ENCODE peak calls at places on chromosomes 1 and 21, in seven cellular contexts. N is hippocampal formation; L is NCI-H1694; F is fibroblast of mammary gland; W is HTR-8/SVneo; M is activated T-helper 1 cell treated with anti-CD3 and anti-CD28 coated beads, Interleukin-2, amount 50 U/mL, for 16 hours; A is HT-29. Q is an unnamed sample.
A peak's percentile ranks its signal among the peaks of the same experiment; 100 is the strongest.

GRCh38 chr1:185207980-185208602 is 51.1 kb downstream of the SWT1 start:
- DNase-seq in F (peak; percentile 18), W (no peak), M (no peak), L (no peak), N (no peak), A (no peak), Q (no peak)

GRCh38 chr1:111814642-111815041 is 58.9 kb downstream of the DDX20 start:
- DNase-seq in A (no peak), M (no peak), L (no peak), N (no peak), F (no peak), W (no peak), Q (no peak)

GRCh38 chr1:192951961-192952460 is 107.1 kb downstream of the UCHL5 start:
- DNase-seq in W (peak; percentile 44), L (no peak), N (no peak), F (peak; percentile 93), A (no peak), M (no peak), Q (no peak)

GRCh38 chr1:16716691-16717173 is 23.6 kb upstream of the RNU1-4 start:
- DNase-seq in M (no peak), A (peak; percentile 53), W (no peak), N (no peak), F (no peak), L (no peak), Q (peak; percentile 32)

GRCh38 chr1:26016944-26017545 is 4.5 kb upstream of the EXTL1 start:
- DNase-seq in M (no peak), L (no peak), A (no peak), N (no peak), F (no peak), W (no peak), Q (no peak)

GRCh38 chr1:46535063-46535462 is 16.4 kb downstream of the KNCN start:
- DNase-seq in N (no peak), A (peak; percentile 81), L (no peak), M (no peak), W (no peak), F (peak; percentile 17), Q (peak; percentile 31)

GRCh38 chr1:232239557-232240468 is 390.1 kb downstream of the SIPA1L2 start:
- DNase-seq in L (no peak), F (no peak), M (no peak), A (no peak), W (no peak), N (no peak), Q (no peak)

GRCh38 chr1:151210830-151211229 is 12.5 kb downstream of the PIP5K1A start:
- DNase-seq in M (no peak), W (no peak), A (no peak), F (peak; percentile 42), N (no peak), L (no peak), Q (peak; percentile 71)

GRCh38 chr21:45497846-45498645 is 44.2 kb downstream of the SLC19A1 start:
- DNase-seq in N (no peak), A (no peak), L (no peak), F (no peak), M (no peak), W (no peak), Q (no peak)

GRCh38 chr1:36910281-36910725 is 124.0 kb downstream of the GRIK3 start:
- DNase-seq in N (no peak), M (no peak), F (no peak), W (no peak), A (no peak), L (no peak), Q (no peak)

GRCh38 chr1:200429221-200429751 is 19.4 kb upstream of the ZNF281 start:
- DNase-seq in M (no peak), L (no peak), W (no peak), A (no peak), N (no peak), F (peak; percentile 70), Q (no peak)

GRCh38 chr1:30662291-30662840 is 61.0 kb downstream of the MATN1 start:
- DNase-seq in W (no peak), A (no peak), M (no peak), L (no peak), N (no peak), F (no peak), Q (no peak)

GRCh38 chr1:28115267-28115666 is 26.9 kb upstream of the EYA3 start:
- DNase-seq in M (no peak), L (no peak), N (no peak), W (no peak), F (peak; percentile 39), A (no peak), Q (no peak)